ENCODE peak calls at places on chromosome 1, in nine cellular contexts. One of them, this sample, is unnamed. For H3K27me3 and H3K36me3, the result is how much of the 10 kb centered on the place peaks cover.

GRCh38 chr1:84797603-84798002 is 95.4 kb downstream of the LPAR3 start:
- DNase-seq in CD8-positive, alpha-beta memory T cell: no peak
- DNase-seq in A673: no peak
- DNase-seq in iPS DF 6.9: no peak
- DNase-seq in IMR-90: no peak
- DNase-seq in SK-N-SH: no peak
- DNase-seq in HCT116: no peak
- DNase-seq in left ventricle myocardium inferior: no peak
- DNase-seq in psoas muscle: no peak
- DNase-seq in this sample: no peak

GRCh38 chr1:30968220-30968971 is 59.8 kb upstream of the SDC3 start:
- DNase-seq in IMR-90: no peak
- DNase-seq in A673: no peak
- DNase-seq in psoas muscle: no peak
- DNase-seq in iPS DF 6.9: no peak
- DNase-seq in HCT116: no peak
- DNase-seq in SK-N-SH: no peak
- DNase-seq in CD8-positive, alpha-beta memory T cell: no peak
- DNase-seq in left ventricle myocardium inferior: no peak
- DNase-seq in this sample: no peak

GRCh38 chr1:204376919-204377799 is 17.4 kb upstream of the PLEKHA6 start:
- DNase-seq in iPS DF 6.9: no peak
- DNase-seq in SK-N-SH: no peak
- DNase-seq in CD8-positive, alpha-beta memory T cell: no peak
- DNase-seq in psoas muscle: no peak
- DNase-seq in A673: no peak
- DNase-seq in left ventricle myocardium inferior: no peak
- DNase-seq in IMR-90: no peak
- DNase-seq in HCT116: peak
- DNase-seq in this sample: peak

GRCh38 chr1:27455166-27455811 is 34.7 kb downstream of the WASF2 start:
- DNase-seq in IMR-90: no peak
- DNase-seq in HCT116: no peak
- DNase-seq in psoas muscle: no peak
- DNase-seq in left ventricle myocardium inferior: no peak
- DNase-seq in A673: no peak
- DNase-seq in iPS DF 6.9: no peak
- DNase-seq in SK-N-SH: peak
- DNase-seq in CD8-positive, alpha-beta memory T cell: peak
- DNase-seq in this sample: no peak

GRCh38 chr1:6476483-6476882 is 10.5 kb upstream of the TNFRSF25 start:
- DNase-seq in IMR-90: no peak
- DNase-seq in left ventricle myocardium inferior: no peak
- DNase-seq in A673: no peak
- DNase-seq in HCT116: no peak
- DNase-seq in SK-N-SH: no peak
- DNase-seq in CD8-positive, alpha-beta memory T cell: no peak
- DNase-seq in iPS DF 6.9: no peak
- DNase-seq in psoas muscle: no peak
- DNase-seq in this sample: no peak

GRCh38 chr1:15114884-15115283 is 38.7 kb upstream of the TMEM51 start:
- DNase-seq in iPS DF 6.9: no peak
- DNase-seq in psoas muscle: no peak
- DNase-seq in CD8-positive, alpha-beta memory T cell: no peak
- DNase-seq in IMR-90: no peak
- DNase-seq in HCT116: no peak
- DNase-seq in SK-N-SH: no peak
- DNase-seq in left ventricle myocardium inferior: no peak
- DNase-seq in A673: no peak
- DNase-seq in this sample: no peak

GRCh38 chr1:203199481-203200058 is 13.1 kb upstream of the CHI3L1 start:
- DNase-seq in A673: no peak
- DNase-seq in iPS DF 6.9: no peak
- DNase-seq in SK-N-SH: no peak
- DNase-seq in CD8-positive, alpha-beta memory T cell: no peak
- DNase-seq in HCT116: no peak
- DNase-seq in IMR-90: peak
- DNase-seq in left ventricle myocardium inferior: no peak
- DNase-seq in psoas muscle: no peak
- DNase-seq in this sample: no peak

GRCh38 chr1:228830954-228831481 is 95.7 kb downstream of the RHOU start:
- DNase-seq in SK-N-SH: no peak
- DNase-seq in HCT116: peak
- DNase-seq in iPS DF 6.9: no peak
- DNase-seq in left ventricle myocardium inferior: no peak
- DNase-seq in psoas muscle: no peak
- DNase-seq in IMR-90: peak
- DNase-seq in CD8-positive, alpha-beta memory T cell: no peak
- DNase-seq in A673: no peak
- DNase-seq in this sample: no peak

GRCh38 chr1:13889495-13889894 is 189.5 kb downstream of the PRDM2 start:
- DNase-seq in HCT116: no peak
- DNase-seq in SK-N-SH: no peak
- DNase-seq in left ventricle myocardium inferior: no peak
- DNase-seq in CD8-positive, alpha-beta memory T cell: no peak
- DNase-seq in psoas muscle: no peak
- DNase-seq in IMR-90: no peak
- DNase-seq in iPS DF 6.9: no peak
- DNase-seq in A673: no peak
- DNase-seq in this sample: no peak

GRCh38 chr1:77655431-77655974 is 27.0 kb downstream of the ZZZ3 start:
- DNase-seq in A673: no peak
- DNase-seq in CD8-positive, alpha-beta memory T cell: no peak
- DNase-seq in IMR-90: peak
- DNase-seq in HCT116: no peak
- DNase-seq in psoas muscle: no peak
- DNase-seq in iPS DF 6.9: no peak
- DNase-seq in left ventricle myocardium inferior: no peak
- DNase-seq in SK-N-SH: no peak
- DNase-seq in this sample: no peak

GRCh38 chr1:64060611-64061302 is 142.7 kb upstream of the UBE2U start:
- DNase-seq in HCT116: no peak
- DNase-seq in SK-N-SH: no peak
- DNase-seq in IMR-90: no peak
- DNase-seq in psoas muscle: no peak
- DNase-seq in CD8-positive, alpha-beta memory T cell: no peak
- DNase-seq in iPS DF 6.9: no peak
- DNase-seq in left ventricle myocardium inferior: no peak
- DNase-seq in A673: no peak
- DNase-seq in this sample: no peak

GRCh38 chr1:212607206-212607923 is 1.2 kb upstream of the ATF3 start:
- DNase-seq in left ventricle myocardium inferior: peak
- DNase-seq in A673: no peak
- DNase-seq in IMR-90: no peak
- DNase-seq in iPS DF 6.9: no peak
- DNase-seq in HCT116: no peak
- DNase-seq in psoas muscle: peak
- DNase-seq in CD8-positive, alpha-beta memory T cell: peak
- DNase-seq in SK-N-SH: peak
- DNase-seq in this sample: no peak

GRCh38 chr1:160607051-160608032 is 28.0 kb upstream of the CD84 start:
- DNase-seq in iPS DF 6.9: peak
- DNase-seq in SK-N-SH: peak
- DNase-seq in psoas muscle: no peak
- DNase-seq in CD8-positive, alpha-beta memory T cell: peak
- DNase-seq in IMR-90: peak
- DNase-seq in HCT116: peak
- DNase-seq in left ventricle myocardium inferior: no peak
- DNase-seq in A673: peak
- DNase-seq in this sample: peak

GRCh38 chr1:178418284-178418955 is 78.3 kb downstream of the CLEC20A start:
- DNase-seq in CD8-positive, alpha-beta memory T cell: no peak
- DNase-seq in left ventricle myocardium inferior: no peak
- DNase-seq in IMR-90: no peak
- DNase-seq in psoas muscle: no peak
- DNase-seq in SK-N-SH: no peak
- DNase-seq in HCT116: no peak
- DNase-seq in iPS DF 6.9: no peak
- DNase-seq in A673: no peak
- DNase-seq in this sample: no peak

DNA sequence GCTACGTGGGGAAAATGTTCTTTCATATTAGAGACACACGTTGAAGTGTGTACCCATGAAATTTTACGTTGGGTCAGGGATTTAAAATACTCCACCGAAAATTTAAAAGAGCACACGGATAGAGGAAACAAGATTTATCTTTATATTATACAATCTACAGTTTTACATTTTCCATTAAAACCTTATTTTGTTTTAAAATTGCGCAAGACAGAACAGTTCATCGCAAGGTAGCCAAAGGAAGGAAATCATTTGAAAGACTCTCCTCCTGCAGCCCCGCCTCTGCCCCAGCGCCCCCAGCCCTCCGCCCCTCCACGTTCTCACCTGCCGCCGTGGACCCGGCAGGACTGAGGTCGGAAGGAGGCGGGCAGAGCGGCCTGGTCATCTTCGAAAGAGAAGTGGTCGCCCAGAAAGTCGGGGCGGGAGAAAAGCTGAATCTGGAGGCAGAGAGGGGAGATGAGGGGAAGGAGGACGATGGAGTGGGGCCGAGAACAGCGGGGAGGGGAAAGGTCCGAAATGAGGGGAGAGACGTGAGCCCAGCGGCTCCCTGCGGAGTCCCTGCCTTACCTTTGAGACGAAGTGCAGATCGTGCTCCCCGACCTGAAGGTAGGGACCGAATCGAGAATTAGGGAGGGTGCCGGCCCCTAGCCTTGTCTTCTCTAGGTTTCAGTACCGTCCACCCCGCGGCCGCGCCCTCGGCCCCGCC is 18.0 kb downstream of the CRYBG2 start:
- DNase-seq in HCT116: no peak
- DNase-seq in psoas muscle: no peak
- DNase-seq in IMR-90: no peak
- DNase-seq in CD8-positive, alpha-beta memory T cell: no peak
- DNase-seq in A673: no peak
- DNase-seq in iPS DF 6.9: no peak
- DNase-seq in left ventricle myocardium inferior: no peak
- DNase-seq in SK-N-SH: no peak
- DNase-seq in this sample: no peak
- H3K4me3 ChIP-seq in HCT116: peak
- H3K4me3 ChIP-seq in psoas muscle: peak
- H3K4me3 ChIP-seq in IMR-90: peak
- H3K4me3 ChIP-seq in CD8-positive, alpha-beta memory T cell: peak
- H3K4me3 ChIP-seq in A673: peak
- H3K4me3 ChIP-seq in iPS DF 6.9: peak
- H3K4me3 ChIP-seq in left ventricle myocardium inferior: peak
- H3K4me3 ChIP-seq in SK-N-SH: peak
- H3K4me3 ChIP-seq in this sample: peak

DNA sequence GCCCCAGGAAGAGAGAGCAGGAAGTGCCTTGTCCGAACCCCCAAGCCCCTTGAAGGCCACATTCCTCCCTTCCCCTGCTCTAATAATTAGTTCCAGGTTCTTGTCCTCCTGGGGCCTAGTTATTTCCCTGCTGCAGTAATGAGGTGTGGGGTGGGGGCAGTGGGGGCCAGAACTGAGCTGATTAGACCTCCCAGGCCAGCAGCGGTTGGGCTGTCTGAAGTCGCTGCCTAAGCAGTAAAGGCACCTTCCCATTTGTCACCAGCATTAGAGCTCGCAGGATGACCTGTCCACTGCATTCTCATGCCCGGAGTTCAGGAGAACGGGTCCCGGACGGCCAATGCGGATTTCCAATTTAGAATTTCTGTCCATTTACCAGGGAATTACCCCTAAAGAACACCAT is 186.6 kb upstream of the CSF3R start:
- DNase-seq in SK-N-SH: no peak
- DNase-seq in iPS DF 6.9: no peak
- DNase-seq in IMR-90: no peak
- DNase-seq in left ventricle myocardium inferior: no peak
- DNase-seq in HCT116: no peak
- DNase-seq in psoas muscle: no peak
- DNase-seq in A673: no peak
- DNase-seq in CD8-positive, alpha-beta memory T cell: no peak
- DNase-seq in this sample: no peak
- H3K27me3 ChIP-seq in SK-N-SH: under half
- H3K27me3 ChIP-seq in iPS DF 6.9: under half
- H3K27me3 ChIP-seq in IMR-90: under half
- H3K27me3 ChIP-seq in left ventricle myocardium inferior: half or more
- H3K27me3 ChIP-seq in HCT116: half or more
- H3K27me3 ChIP-seq in psoas muscle: under half
- H3K27me3 ChIP-seq in A673: half or more
- H3K27me3 ChIP-seq in CD8-positive, alpha-beta memory T cell: under half
- H3K27me3 ChIP-seq in this sample: under half

GRCh38 chr1:235108185-235108593 is 20.4 kb downstream of the TOMM20 start:
- DNase-seq in IMR-90: no peak
- DNase-seq in iPS DF 6.9: no peak
- DNase-seq in A673: no peak
- DNase-seq in left ventricle myocardium inferior: no peak
- DNase-seq in CD8-positive, alpha-beta memory T cell: no peak
- DNase-seq in SK-N-SH: no peak
- DNase-seq in psoas muscle: no peak
- DNase-seq in HCT116: no peak
- DNase-seq in this sample: no peak
- H3K36me3 ChIP-seq in IMR-90: under half
- H3K36me3 ChIP-seq in iPS DF 6.9: under half
- H3K36me3 ChIP-seq in A673: under half
- H3K36me3 ChIP-seq in left ventricle myocardium inferior: under half
- H3K36me3 ChIP-seq in CD8-positive, alpha-beta memory T cell: under half
- H3K36me3 ChIP-seq in SK-N-SH: under half
- H3K36me3 ChIP-seq in psoas muscle: half or more
- H3K36me3 ChIP-seq in HCT116: under half
- H3K36me3 ChIP-seq in this sample: half or more

GRCh38 chr1:152109998-152110294 is 5.3 kb downstream of the TCHH start:
- DNase-seq in SK-N-SH: no peak
- DNase-seq in CD8-positive, alpha-beta memory T cell: no peak
- DNase-seq in left ventricle myocardium inferior: no peak
- DNase-seq in HCT116: no peak
- DNase-seq in IMR-90: no peak
- DNase-seq in iPS DF 6.9: no peak
- DNase-seq in A673: no peak
- DNase-seq in psoas muscle: no peak
- DNase-seq in this sample: no peak

GRCh38 chr1:152107289-152107983 is 7.8 kb downstream of the TCHH start:
- DNase-seq in IMR-90: no peak
- DNase-seq in psoas muscle: no peak
- DNase-seq in SK-N-SH: no peak
- DNase-seq in CD8-positive, alpha-beta memory T cell: no peak
- DNase-seq in left ventricle myocardium inferior: no peak
- DNase-seq in iPS DF 6.9: no peak
- DNase-seq in HCT116: peak
- DNase-seq in A673: peak
- DNase-seq in this sample: no peak

GRCh38 chr1:152107984-152108898 is 7.0 kb downstream of the TCHH start:
- DNase-seq in psoas muscle: no peak
- DNase-seq in HCT116: peak
- DNase-seq in left ventricle myocardium inferior: peak
- DNase-seq in CD8-positive, alpha-beta memory T cell: no peak
- DNase-seq in IMR-90: peak
- DNase-seq in SK-N-SH: no peak
- DNase-seq in iPS DF 6.9: no peak
- DNase-seq in A673: no peak
- DNase-seq in this sample: peak

GRCh38 chr1:152109231-152109997 is 5.8 kb downstream of the TCHH start:
- DNase-seq in IMR-90: peak
- DNase-seq in CD8-positive, alpha-beta memory T cell: no peak
- DNase-seq in psoas muscle: no peak
- DNase-seq in left ventricle myocardium inferior: no peak
- DNase-seq in A673: peak
- DNase-seq in HCT116: no peak
- DNase-seq in iPS DF 6.9: no peak
- DNase-seq in SK-N-SH: no peak
- DNase-seq in this sample: no peak

DNA sequence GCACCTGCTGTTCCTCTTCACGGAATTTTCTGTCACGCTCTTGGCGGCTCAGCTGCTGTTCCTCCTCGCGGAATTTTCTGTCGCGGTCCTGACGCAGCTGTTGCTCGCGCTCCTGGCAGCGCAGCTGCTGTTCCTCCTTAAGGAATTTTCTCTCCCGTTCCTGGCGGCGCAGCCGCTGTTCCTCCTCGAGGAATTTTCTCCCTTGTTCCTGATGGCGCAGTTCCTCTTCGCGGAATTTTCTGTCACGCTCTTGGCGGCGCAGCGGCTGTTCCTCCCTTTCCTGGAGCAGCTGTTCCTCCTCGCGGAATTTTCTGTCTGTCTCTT is 6.4 kb downstream of the TCHH start:
- DNase-seq in CD8-positive, alpha-beta memory T cell: no peak
- DNase-seq in iPS DF 6.9: no peak
- DNase-seq in HCT116: no peak
- DNase-seq in psoas muscle: no peak
- DNase-seq in IMR-90: no peak
- DNase-seq in A673: no peak
- DNase-seq in left ventricle myocardium inferior: no peak
- DNase-seq in SK-N-SH: no peak
- DNase-seq in this sample: no peak
- H3K4me3 ChIP-seq in CD8-positive, alpha-beta memory T cell: no peak
- H3K4me3 ChIP-seq in iPS DF 6.9: no peak
- H3K4me3 ChIP-seq in HCT116: no peak
- H3K4me3 ChIP-seq in psoas muscle: peak
- H3K4me3 ChIP-seq in IMR-90: no peak
- H3K4me3 ChIP-seq in A673: peak
- H3K4me3 ChIP-seq in left ventricle myocardium inferior: peak
- H3K4me3 ChIP-seq in SK-N-SH: no peak
- H3K4me3 ChIP-seq in this sample: no peak

This sample was measured in MG63.